ENCODE peak calls at places on chromosomes 11 and 22, in five cellular contexts. Z is SK-N-SH, G is A549, C is CD14-positive monocyte, X is fibroblast of pulmonary artery. M is an unnamed sample.

GRCh38 chr11:134613646-134614045 is 201.6 kb upstream of the B3GAT1 start:
- DNase-seq in G (no peak), Z (no peak), C (no peak), X (no peak), M (no peak)

GRCh38 chr22:50469377-50470305 is 5.2 kb downstream of the SBF1 start:
- DNase-seq in X (peak), G (no peak), C (peak), Z (no peak), M (no peak)

GRCh38 chr11:1335811-1336761 is 26.7 kb upstream of the TOLLIP start:
- DNase-seq in X (peak), Z (peak), G (peak), C (peak), M (no peak)

GRCh38 chr11:45839204-45839603 is 8.1 kb upstream of the CRY2 start:
- DNase-seq in Z (no peak), G (no peak), X (no peak), C (no peak), M (peak)

GRCh38 chr22:23128269-23129108 is 13.3 kb downstream of the RSPH14 start:
- DNase-seq in C (no peak), Z (peak), X (peak), G (peak), M (peak)

GRCh38 chr11:103499710-103500340 is 390.6 kb downstream of the DYNC2H1 start:
- DNase-seq in Z (no peak), C (no peak), G (no peak), X (no peak), M (no peak)

GRCh38 chr11:78227906-78228305 is 39.2 kb downstream of the USP35 start:
- DNase-seq in G (no peak), Z (no peak), C (no peak), X (no peak), M (no peak)

GRCh38 chr11:92867913-92868619 is 101.4 kb upstream of the MTNR1B start:
- DNase-seq in X (no peak), Z (no peak), C (no peak), G (no peak), M (no peak)

GRCh38 chr22:43823353-43823908 is 11.3 kb upstream of the EFCAB6 start:
- DNase-seq in G (peak), C (peak), X (no peak), Z (no peak), M (no peak)

GRCh38 chr11:28107331-28107725 is 628 bp downstream of the KIF18A start:
- DNase-seq in X (no peak), Z (peak), C (no peak), G (no peak), M (no peak)

GRCh38 chr11:2509481-2510001 is 64.7 kb downstream of the KCNQ1 start:
- DNase-seq in Z (peak), C (peak), X (no peak), G (no peak), M (peak)

GRCh38 chr22:47990486-47990885 is 1228.0 kb downstream of the TBC1D22A start:
- DNase-seq in G (no peak), X (no peak), Z (no peak), C (no peak), M (no peak)

GRCh38 chr11:107999759-108000455 is 8.8 kb upstream of the CUL5 start:
- DNase-seq in G (peak), C (no peak), Z (peak), X (peak), M (no peak)

GRCh38 chr11:16346975-16347374 is 9.4 kb downstream of the SOX6 start:
- DNase-seq in C (no peak), Z (no peak), G (no peak), X (peak), M (no peak)

GRCh38 chr11:122319842-122320555 is 204.0 kb upstream of the BLID start:
- DNase-seq in Z (no peak), C (no peak), G (no peak), X (no peak), M (no peak)

GRCh38 chr11:14974723-14975587 is 2.8 kb upstream of the CALCA start:
- DNase-seq in G (peak), Z (peak), X (peak), C (no peak), M (no peak)

GRCh38 chr11:132131962-132132361 is 761.5 kb downstream of the NTM start:
- DNase-seq in G (no peak), C (no peak), X (no peak), Z (no peak), M (no peak)

GRCh38 chr11:83682645-83682973 is 396.4 kb upstream of the CCDC90B start:
- DNase-seq in C (no peak), G (no peak), X (no peak), Z (no peak), M (no peak)

GRCh38 chr22:35761037-35761436 is 43.4 kb downstream of the APOL5 start:
- DNase-seq in C (no peak), G (peak), Z (peak), X (peak), M (no peak)

GRCh38 chr22:45448431-45448830 is 34.9 kb downstream of the RIBC2 start:
- DNase-seq in G (no peak), X (peak), C (no peak), Z (no peak), M (no peak)

GRCh38 chr11:72239296-72239848 is 4.6 kb downstream of the PHOX2A start:
- DNase-seq in X (peak), G (no peak), Z (peak), C (no peak), M (peak)

GRCh38 chr11:99351620-99352019 is 330.9 kb downstream of the CNTN5 start:
- DNase-seq in G (no peak), X (peak), C (no peak), Z (no peak), M (no peak)

GRCh38 chr11:72702842-72703241 is 28.6 kb upstream of the PDE2A start:
- DNase-seq in X (no peak), G (no peak), Z (no peak), C (no peak), M (no peak)

GRCh38 chr22:33401291-33401690 is 343.1 kb upstream of the SYN3 start:
- DNase-seq in C (no peak), G (peak), X (peak), Z (no peak), M (no peak)

GRCh38 chr11:12981879-12982531 is 27.1 kb upstream of the RASSF10 start:
- DNase-seq in C (no peak), G (peak), X (peak), Z (no peak), M (no peak)
- TF ChIP-seq CTCF in C (no peak), G (no peak), X (no peak), Z (no peak), M (no peak)

DNA sequence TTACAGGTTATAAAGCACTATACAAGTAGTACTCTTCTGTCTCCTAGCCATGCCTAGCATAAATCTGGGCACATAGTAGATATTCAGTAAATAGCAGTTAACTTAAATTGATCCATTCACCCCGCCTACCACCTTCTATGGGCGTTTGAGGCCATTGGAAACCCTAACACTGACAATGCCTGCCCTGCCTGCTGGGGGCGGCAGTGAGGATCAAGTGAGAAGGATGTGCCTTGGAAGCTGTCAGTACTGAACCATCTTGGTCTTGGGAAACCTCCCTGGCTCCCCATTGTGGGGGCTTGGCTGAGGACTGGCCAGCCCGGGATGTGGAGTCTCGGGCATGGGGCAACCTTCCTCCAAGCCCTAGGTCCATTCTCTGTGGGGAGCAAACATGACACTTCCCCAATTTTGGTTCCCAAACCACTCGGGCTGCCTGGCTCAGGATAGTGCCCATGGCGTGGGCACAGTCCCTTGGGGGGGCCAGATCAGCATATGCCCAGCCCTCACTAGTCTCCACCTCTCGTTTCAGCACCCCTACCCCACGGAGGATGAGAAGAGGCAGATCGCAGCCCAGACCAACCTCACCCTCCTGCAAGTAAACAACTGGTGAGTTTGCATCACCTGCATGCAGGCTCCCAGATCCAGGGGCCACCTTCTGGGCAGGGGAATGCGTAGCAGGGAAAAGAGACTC is 67.4 kb downstream of the FEZ1 start:
- DNase-seq in Z (no peak), G (no peak), X (no peak), C (no peak), M (no peak)
- TF ChIP-seq CTCF in Z (no peak), G (no peak), X (peak), C (no peak), M (no peak)

GRCh38 chr11:66121453-66121852 is 51.4 kb downstream of the PACS1 start:
- DNase-seq in G (no peak), Z (no peak), X (no peak), C (no peak), M (no peak)
- TF ChIP-seq CTCF in G (no peak), Z (no peak), X (no peak), C (no peak), M (no peak)

DNA sequence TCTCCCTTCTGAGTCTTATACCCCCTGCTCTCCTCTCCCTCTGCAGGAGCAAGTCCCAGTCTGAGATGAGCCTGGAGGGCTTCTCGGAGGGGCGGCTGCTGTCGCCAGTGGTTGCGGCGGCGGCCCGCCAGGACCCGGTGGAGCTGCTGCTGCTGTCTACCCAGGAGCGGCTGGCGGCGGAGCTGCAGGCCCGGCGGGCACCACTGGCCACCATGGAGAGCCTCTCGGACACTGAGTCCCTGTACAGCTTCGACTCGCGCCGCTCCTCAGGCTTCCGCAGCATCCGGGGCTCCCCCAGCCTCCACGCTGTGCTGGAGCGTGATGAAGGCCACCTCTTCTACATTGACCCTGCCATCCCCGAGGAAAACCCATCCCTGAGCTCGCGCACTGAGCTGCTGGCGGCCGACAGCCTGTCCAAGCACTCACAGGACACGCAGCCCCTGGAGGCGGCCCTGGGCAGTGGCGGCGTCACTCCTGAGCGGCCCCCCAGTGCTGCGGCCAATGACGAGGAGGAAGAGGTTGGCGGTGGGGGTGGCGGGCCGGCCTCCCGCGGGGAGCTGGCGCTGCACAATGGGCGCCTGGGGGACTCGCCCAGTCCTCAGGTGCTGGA is 8.8 kb upstream of the MYRF start:
- DNase-seq in X (no peak), G (no peak), Z (no peak), C (no peak), M (no peak)
- TF ChIP-seq CTCF in X (no peak), G (no peak), Z (no peak), C (no peak), M (no peak)